ENCODE peak calls at places on chromosomes 1 and 21, in eight cellular contexts. G is HEK293T; K is cardiac muscle cell; I is activated T-cell treated with anti-CD3 and anti-CD28 coated beads for 24 hours; U is NCI-H1694 treated with DMSO at 0.1 percent for 48 hours; J is T-helper 1 cell; H is activated CD4-positive, alpha-beta T cell treated with anti-CD3 and anti-CD28 coated beads, Interleukin-2, amount 50 U/mL, for 48 hours; R is pancreas. W is an unnamed sample.
A peak's percentile ranks its signal among the peaks of the same experiment; 100 is the strongest.

GRCh38 chr1:3675436-3675835 is 23.1 kb downstream of the TP73 start:
- DNase-seq in J (no peak), R (peak; percentile 54), U (no peak), I (no peak), G (no peak), H (no peak), K (no peak), W (no peak)

GRCh38 chr1:96474985-96475743 is 246.4 kb upstream of the PTBP2 start:
- DNase-seq in H (no peak), I (no peak), U (no peak), J (no peak), G (no peak), K (no peak), R (no peak), W (no peak)

GRCh38 chr1:236287757-236288619 is 6.2 kb upstream of the ERO1B start:
- DNase-seq in H (no peak), G (peak; percentile 66), J (no peak), U (no peak), R (peak; percentile 49), I (no peak), K (peak; percentile 18), W (no peak)

GRCh38 chr21:41921089-41921819 is 32.6 kb downstream of the C2CD2 start:
- DNase-seq in I (no peak), U (no peak), R (no peak), H (no peak), K (no peak), G (no peak), J (no peak), W (no peak)

GRCh38 chr1:114021665-114022099 is 42.4 kb downstream of the OLFML3 start:
- DNase-seq in G (no peak), R (no peak), K (peak; percentile 32), H (no peak), U (no peak), I (no peak), J (no peak), W (no peak)

GRCh38 chr1:206674745-206675175 is 9.9 kb upstream of the MAPKAPK2 start:
- DNase-seq in U (no peak), R (peak; percentile 69), K (no peak), J (no peak), G (no peak), I (no peak), H (no peak), W (no peak)

GRCh38 chr1:96116707-96117106 is 604.9 kb upstream of the PTBP2 start:
- DNase-seq in G (no peak), U (no peak), H (no peak), I (no peak), J (no peak), R (no peak), K (no peak), W (no peak)

GRCh38 chr1:18654599-18654998 is 24.0 kb downstream of the PAX7 start:
- DNase-seq in I (no peak), K (no peak), H (no peak), R (no peak), U (no peak), J (no peak), G (no peak), W (no peak)

GRCh38 chr1:31483012-31483946 is 70.3 kb downstream of the SERINC2 start:
- DNase-seq in K (no peak), U (peak; percentile 81), I (no peak), G (no peak), R (peak; percentile 41), H (no peak), J (no peak), W (peak; percentile 50)

GRCh38 chr21:27570306-27570868 is 603.5 kb upstream of the ADAMTS5 start:
- DNase-seq in K (no peak), H (no peak), R (no peak), G (no peak), U (no peak), I (no peak), J (no peak), W (no peak)

GRCh38 chr21:30813174-30813573 is at the start of gene KRTAP8-1:
- DNase-seq in U (no peak), K (no peak), R (no peak), J (no peak), I (no peak), G (no peak), H (no peak), W (no peak)

GRCh38 chr1:61605607-61606321 is 119.2 kb downstream of the TM2D1 start:
- DNase-seq in U (no peak), J (no peak), I (no peak), G (no peak), K (no peak), H (no peak), R (no peak), W (no peak)

GRCh38 chr1:74038042-74038441 is 159.9 kb downstream of the LRRIQ3 start:
- DNase-seq in I (no peak), U (no peak), R (no peak), G (no peak), H (no peak), J (no peak), K (no peak), W (no peak)

GRCh38 chr1:27656157-27656893 is 15.7 kb downstream of the IFI6 start:
- DNase-seq in I (no peak), J (no peak), H (no peak), K (no peak), G (no peak), R (no peak), U (no peak), W (no peak)

GRCh38 chr1:16458801-16459200 is 18.3 kb downstream of the NECAP2 start:
- DNase-seq in U (no peak), G (no peak), K (no peak), I (no peak), H (no peak), J (no peak), R (no peak), W (no peak)

GRCh38 chr1:183733610-183734219 is 71.2 kb upstream of the RGL1 start:
- DNase-seq in J (no peak), K (peak; percentile 55), G (no peak), U (peak; percentile 26), I (no peak), H (no peak), R (no peak), W (no peak)

GRCh38 chr1:197468581-197469175 is 200.6 kb downstream of the CRB1 start:
- DNase-seq in K (no peak), R (no peak), J (no peak), U (no peak), I (no peak), G (no peak), H (no peak), W (no peak)

GRCh38 chr1:42815938-42816599 is 853 bp upstream of the ERMAP start:
- DNase-seq in H (peak; percentile 2), K (no peak), J (no peak), G (no peak), I (no peak), R (no peak), U (peak; percentile 52), W (no peak)

GRCh38 chr21:41953831-41954653 is at the start of gene C2CD2:
- DNase-seq in J (no peak), H (peak; percentile 29), R (peak; percentile 71), I (no peak), G (no peak), U (no peak), K (peak; percentile 82), W (no peak)

GRCh38 chr21:40595806-40596205 is 251.2 kb downstream of the DSCAM start:
- DNase-seq in G (no peak), U (no peak), I (no peak), J (no peak), R (no peak), H (no peak), K (no peak), W (no peak)

GRCh38 chr1:232471250-232471649 is 158.7 kb downstream of the SIPA1L2 start:
- DNase-seq in U (no peak), J (no peak), I (no peak), G (no peak), R (no peak), K (no peak), H (no peak), W (no peak)

GRCh38 chr1:200776949-200777348 is 38.3 kb downstream of the CAMSAP2 start:
- DNase-seq in U (no peak), K (no peak), H (no peak), R (no peak), G (no peak), I (no peak), J (no peak), W (no peak)

GRCh38 chr1:168834225-168834872 is 105.3 kb upstream of the DPT start:
- DNase-seq in U (no peak), K (no peak), H (no peak), R (no peak), I (no peak), J (no peak), G (no peak), W (no peak)

GRCh38 chr1:71522721-71523120 is 441.9 kb upstream of the ZRANB2 start:
- DNase-seq in U (no peak), H (no peak), G (no peak), J (no peak), K (no peak), I (no peak), R (no peak), W (no peak)

GRCh38 chr1:59013276-59013927 is 229.6 kb upstream of the JUN start:
- DNase-seq in K (peak; percentile 27), G (peak; percentile 78), J (no peak), I (no peak), H (no peak), R (peak; percentile 43), U (no peak), W (peak; percentile 72)

GRCh38 chr1:9840176-9840575 is 16.4 kb upstream of the CLSTN1 start:
- DNase-seq in R (no peak), H (no peak), I (no peak), J (no peak), G (no peak), K (no peak), U (peak; percentile 75), W (no peak)

GRCh38 chr1:222643603-222643936 is 25.7 kb downstream of the MIA3 start:
- DNase-seq in I (no peak), H (no peak), U (peak; percentile 45), R (no peak), J (no peak), K (no peak), G (peak; percentile 12), W (no peak)

GRCh38 chr1:89065077-89065868 is at the start of gene GBP1:
- DNase-seq in R (no peak), J (no peak), I (no peak), H (no peak), U (no peak), K (peak; percentile 21), G (no peak), W (no peak)

GRCh38 chr1:9292361-9293240 is at the start of gene SPSB1:
- DNase-seq in J (peak; percentile 46), U (peak; percentile 16), R (peak; percentile 81), G (peak; percentile 80), I (peak; percentile 51), H (peak; percentile 56), K (peak; percentile 87), W (no peak)

GRCh38 chr1:212640223-212640885 is 31.8 kb downstream of the ATF3 start:
- DNase-seq in K (no peak), H (no peak), G (no peak), U (no peak), J (no peak), I (no peak), R (no peak), W (no peak)